ENCODE peak calls at places on chromosome 14, in eight cellular contexts. P, B, U, K, X, N, D and Y are unnamed samples.

GRCh38 chr14:74135386-74135785 is 50.6 kb downstream of the LIN52 start:
- DNase-seq in P (no peak), B (no peak), U (no peak), K (peak), X (peak), N (peak), D (peak), Y (peak)

GRCh38 chr14:89386214-89386886 is 30.7 kb downstream of the FOXN3 start:
- DNase-seq in P (no peak), B (no peak), U (peak), K (peak), X (peak), N (peak), D (peak), Y (peak)

GRCh38 chr14:89117017-89117416 is 292.6 kb downstream of the TTC8 start:
- DNase-seq in P (no peak), B (no peak), U (no peak), K (no peak), X (no peak), N (no peak), D (no peak), Y (no peak)

GRCh38 chr14:77142289-77142814 is 761 bp upstream of the ZDHHC22 start:
- DNase-seq in P (no peak), B (peak), U (no peak), K (no peak), X (no peak), N (no peak), D (no peak), Y (no peak)

GRCh38 chr14:80059041-80059440 is 152.3 kb downstream of the DIO2 start:
- DNase-seq in P (no peak), B (no peak), U (no peak), K (no peak), X (peak), N (peak), D (peak), Y (peak)

GRCh38 chr14:100583245-100583644 is 4.0 kb downstream of the BEGAIN start:
- DNase-seq in P (no peak), B (no peak), U (no peak), K (no peak), X (no peak), N (no peak), D (no peak), Y (no peak)

GRCh38 chr14:56211844-56212243 is 93.6 kb downstream of the PELI2 start:
- DNase-seq in P (no peak), B (no peak), U (no peak), K (no peak), X (no peak), N (no peak), D (no peak), Y (no peak)

GRCh38 chr14:50951032-50951431 is 6.7 kb upstream of the PYGL start:
- DNase-seq in P (no peak), B (no peak), U (no peak), K (no peak), X (no peak), N (no peak), D (no peak), Y (no peak)

GRCh38 chr14:95495538-95496025 is 20.9 kb downstream of the SYNE3 start:
- DNase-seq in P (no peak), B (no peak), U (no peak), K (peak), X (no peak), N (no peak), D (no peak), Y (no peak)

GRCh38 chr14:98926802-98927201 is 345.2 kb downstream of the BCL11B start:
- DNase-seq in P (no peak), B (no peak), U (no peak), K (no peak), X (peak), N (no peak), D (no peak), Y (no peak)

GRCh38 chr14:105184461-105184860 is 3.3 kb upstream of the NUDT14 start:
- DNase-seq in P (no peak), B (no peak), U (no peak), K (no peak), X (no peak), N (no peak), D (no peak), Y (no peak)

GRCh38 chr14:101178184-101179072 is 274.9 kb upstream of the RTL1 start:
- DNase-seq in P (no peak), B (no peak), U (no peak), K (no peak), X (no peak), N (no peak), D (no peak), Y (no peak)

GRCh38 chr14:72961579-72962335 is 35.5 kb downstream of the DCAF4 start:
- DNase-seq in P (no peak), B (no peak), U (no peak), K (peak), X (peak), N (peak), D (peak), Y (peak)

GRCh38 chr14:29805415-29806123 is 122.1 kb downstream of the PRKD1 start:
- DNase-seq in P (peak), B (peak), U (no peak), K (peak), X (peak), N (peak), D (peak), Y (peak)

GRCh38 chr14:89284368-89285058 is 132.5 kb downstream of the FOXN3 start:
- DNase-seq in P (no peak), B (no peak), U (no peak), K (no peak), X (peak), N (no peak), D (peak), Y (no peak)

GRCh38 chr14:24013654-24014514 is 25.2 kb downstream of the DHRS4L2 start:
- DNase-seq in P (peak), B (no peak), U (peak), K (peak), X (peak), N (peak), D (peak), Y (peak)

GRCh38 chr14:60008042-60008441 is 83.7 kb upstream of the PCNX4 start:
- DNase-seq in P (no peak), B (no peak), U (no peak), K (peak), X (peak), N (peak), D (no peak), Y (no peak)

GRCh38 chr14:79596531-79596930 is 614.8 kb downstream of the DIO2 start:
- DNase-seq in P (no peak), B (no peak), U (no peak), K (no peak), X (peak), N (peak), D (peak), Y (peak)

GRCh38 chr14:71262466-71262865 is 355.2 kb downstream of the PCNX1 start:
- DNase-seq in P (no peak), B (no peak), U (no peak), K (no peak), X (peak), N (no peak), D (no peak), Y (peak)

GRCh38 chr14:52907949-52908348 is 42.9 kb downstream of the FERMT2 start:
- DNase-seq in P (no peak), B (no peak), U (no peak), K (no peak), X (no peak), N (no peak), D (no peak), Y (no peak)

GRCh38 chr14:35607380-35607779 is 73.4 kb downstream of the INSM2 start:
- DNase-seq in P (no peak), B (no peak), U (no peak), K (peak), X (no peak), N (no peak), D (no peak), Y (no peak)

GRCh38 chr14:33933386-33933934 is 17.4 kb downstream of the EGLN3 start:
- DNase-seq in P (no peak), B (no peak), U (no peak), K (no peak), X (peak), N (no peak), D (no peak), Y (no peak)

GRCh38 chr14:24837280-24838046 is 203.5 kb upstream of the GZMB start:
- DNase-seq in P (no peak), B (no peak), U (no peak), K (no peak), X (peak), N (peak), D (peak), Y (peak)

GRCh38 chr14:50831704-50832130 is 755 bp upstream of the NIN start:
- DNase-seq in P (peak), B (no peak), U (no peak), K (no peak), X (peak), N (no peak), D (no peak), Y (no peak)

GRCh38 chr14:69038449-69039286 is 59.6 kb upstream of the ACTN1 start:
- DNase-seq in P (peak), B (no peak), U (no peak), K (no peak), X (peak), N (peak), D (peak), Y (peak)

GRCh38 chr14:36069535-36069900 is 107.0 kb downstream of the PTCSC3 start:
- DNase-seq in P (no peak), B (no peak), U (peak), K (peak), X (peak), N (peak), D (peak), Y (peak)

GRCh38 chr14:32932921-32933622 is 5.6 kb upstream of the NPAS3 start:
- DNase-seq in P (no peak), B (peak), U (peak), K (no peak), X (no peak), N (no peak), D (no peak), Y (no peak)

GRCh38 chr14:99212646-99213045 is 59.4 kb downstream of the BCL11B start:
- DNase-seq in P (no peak), B (no peak), U (no peak), K (no peak), X (no peak), N (no peak), D (no peak), Y (no peak)

GRCh38 chr14:90795744-90796143 is 20.5 kb downstream of the TTC7B start:
- DNase-seq in P (no peak), B (no peak), U (no peak), K (peak), X (peak), N (peak), D (peak), Y (peak)

GRCh38 chr14:39469094-39469710 is 37.0 kb upstream of the FBXO33 start:
- DNase-seq in P (no peak), B (no peak), U (peak), K (no peak), X (no peak), N (peak), D (no peak), Y (peak)

GRCh38 chr14:20714593-20715250 is 26.2 kb downstream of the ANG start:
- DNase-seq in P (peak), B (peak), U (no peak), K (peak), X (no peak), N (peak), D (peak), Y (peak)

GRCh38 chr14:30243805-30244204 is 315.2 kb upstream of the G2E3 start:
- DNase-seq in P (no peak), B (no peak), U (no peak), K (peak), X (peak), N (peak), D (peak), Y (peak)

GRCh38 chr14:37985826-37986470 is 221.8 kb upstream of the SSTR1 start:
- DNase-seq in P (peak), B (no peak), U (peak), K (peak), X (peak), N (peak), D (peak), Y (peak)

GRCh38 chr14:91059576-91060471 is 617 bp downstream of the RPS6KA5 start:
- DNase-seq in P (no peak), B (peak), U (peak), K (peak), X (no peak), N (no peak), D (no peak), Y (peak)

GRCh38 chr14:36207500-36207899 is 31.0 kb upstream of the PTCSC3 start:
- DNase-seq in P (no peak), B (no peak), U (no peak), K (peak), X (no peak), N (peak), D (peak), Y (no peak)

GRCh38 chr14:34398024-34398423 is 64.0 kb downstream of the SPTSSA start:
- DNase-seq in P (no peak), B (no peak), U (no peak), K (no peak), X (no peak), N (peak), D (no peak), Y (peak)

GRCh38 chr14:92561906-92562489 is 48.4 kb downstream of the RIN3 start:
- DNase-seq in P (no peak), B (no peak), U (no peak), K (no peak), X (no peak), N (no peak), D (no peak), Y (no peak)
- TF ChIP-seq CTCF in P (no peak), B (no peak), U (no peak), K (no peak), X (no peak), N (no peak), D (no peak), Y (no peak)

GRCh38 chr14:84927096-84927910 is 602.6 kb upstream of the FLRT2 start:
- DNase-seq in P (no peak), B (no peak), U (no peak), K (peak), X (peak), N (peak), D (no peak), Y (peak)

GRCh38 chr14:84926656-84927055 is 603.3 kb upstream of the FLRT2 start:
- DNase-seq in P (no peak), B (no peak), U (no peak), K (no peak), X (no peak), N (no peak), D (no peak), Y (no peak)

GRCh38 chr14:84929834-84930233 is 600.1 kb upstream of the FLRT2 start:
- DNase-seq in P (no peak), B (no peak), U (no peak), K (no peak), X (no peak), N (no peak), D (no peak), Y (no peak)
- TF ChIP-seq CTCF in P (no peak), B (no peak), U (no peak), K (no peak), X (no peak), N (no peak), D (no peak), Y (no peak)

GRCh38 chr14:22985894-22986507 is 3.6 kb upstream of the AJUBA start:
- DNase-seq in P (no peak), B (no peak), U (no peak), K (no peak), X (no peak), N (no peak), D (no peak), Y (no peak)
- TF ChIP-seq CTCF in P (no peak), B (no peak), U (no peak), K (no peak), X (no peak), N (no peak), D (no peak), Y (no peak)

GRCh38 chr14:28264306-28264705 is 502.3 kb upstream of the FOXG1 start:
- DNase-seq in P (no peak), B (no peak), U (no peak), K (no peak), X (peak), N (peak), D (no peak), Y (peak)
- TF ChIP-seq CTCF in P (no peak), B (no peak), U (no peak), K (no peak), X (no peak), N (no peak), D (no peak), Y (peak)

GRCh38 chr14:87934185-87934584 is 58.8 kb downstream of the GALC start:
- DNase-seq in P (no peak), B (no peak), U (no peak), K (peak), X (peak), N (peak), D (peak), Y (peak)
- TF ChIP-seq CTCF in P (no peak), B (no peak), U (peak), K (no peak), X (peak), N (no peak), D (no peak), Y (peak)

GRCh38 chr14:67417633-67418032 is 5.7 kb upstream of the PLEK2 start:
- DNase-seq in P (no peak), B (peak), U (no peak), K (peak), X (no peak), N (peak), D (peak), Y (peak)

GRCh38 chr14:67423424-67423823 is 11.5 kb upstream of the PLEK2 start:
- DNase-seq in P (no peak), B (peak), U (no peak), K (no peak), X (no peak), N (no peak), D (no peak), Y (no peak)

GRCh38 chr14:67418368-67419174 is 6.6 kb upstream of the PLEK2 start:
- DNase-seq in P (no peak), B (peak), U (no peak), K (peak), X (no peak), N (peak), D (peak), Y (no peak)

GRCh38 chr14:67421356-67422224 is 9.6 kb upstream of the PLEK2 start:
- DNase-seq in P (no peak), B (no peak), U (no peak), K (no peak), X (no peak), N (no peak), D (no peak), Y (no peak)

DNA sequence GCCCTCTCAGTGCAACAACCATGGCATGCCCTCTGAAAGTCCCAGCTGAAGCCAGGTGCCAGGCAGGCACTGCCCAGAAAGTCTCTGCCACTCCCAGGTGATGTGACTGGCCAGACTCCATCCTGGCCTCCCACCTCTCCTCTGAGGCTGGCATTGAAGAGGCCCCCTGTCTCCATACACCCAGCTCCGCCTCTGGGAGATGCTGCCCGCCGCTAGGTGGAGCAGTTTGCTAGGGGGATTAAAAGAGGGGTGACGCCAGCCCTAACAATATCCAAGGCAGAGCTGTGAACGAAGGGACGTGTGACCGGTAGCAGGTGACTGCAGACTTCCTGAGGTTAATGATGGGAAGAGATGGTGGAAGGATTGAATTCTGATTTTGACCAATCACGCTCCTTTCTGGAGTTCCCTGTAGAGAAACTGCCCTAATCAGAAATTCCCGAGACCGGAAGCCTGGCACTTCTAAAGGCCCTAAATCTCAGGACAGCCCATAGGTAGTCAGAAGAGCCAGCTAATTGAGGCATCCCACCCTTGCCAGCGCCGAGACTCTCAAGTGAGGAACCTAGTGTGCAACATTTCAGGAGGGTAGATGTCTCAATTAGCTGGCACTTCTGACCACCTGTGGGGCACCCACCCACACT is 8.3 kb upstream of the PLEK2 start:
- DNase-seq in P (no peak), B (peak), U (peak), K (no peak), X (no peak), N (no peak), D (no peak), Y (no peak)
- TF ChIP-seq CTCF in P (no peak), B (peak), U (peak), K (peak), X (peak), N (peak), D (peak), Y (peak)

GRCh38 chr14:62667515-62667914 is 377.7 kb downstream of the KCNH5 start:
- DNase-seq in P (no peak), B (no peak), U (no peak), K (peak), X (peak), N (no peak), D (peak), Y (peak)
- TF ChIP-seq CTCF in P (no peak), B (no peak), U (peak), K (no peak), X (peak), N (no peak), D (no peak), Y (peak)

GRCh38 chr14:57392830-57393229 is 2.4 kb downstream of the NAA30 start:
- DNase-seq in P (no peak), B (no peak), U (no peak), K (no peak), X (no peak), N (no peak), D (no peak), Y (no peak)
- TF ChIP-seq CTCF in P (no peak), B (no peak), U (no peak), K (no peak), X (no peak), N (no peak), D (no peak), Y (no peak)